ENCODE peak calls at places on chromosomes 11 and 22, in six cellular contexts. One of them, this sample, is unnamed.

GRCh38 chr11:35145249-35145648 is 6.3 kb downstream of the CD44 start:
- DNase-seq in endothelial cell of umbilical vein: no peak
- DNase-seq in Peyer's patch: peak
- DNase-seq in spleen: no peak
- DNase-seq in breast epithelium: no peak
- DNase-seq in lower leg skin: no peak
- DNase-seq in this sample: no peak

GRCh38 chr11:128324531-128325141 is 262.7 kb downstream of the ETS1 start:
- DNase-seq in breast epithelium: no peak
- DNase-seq in endothelial cell of umbilical vein: no peak
- DNase-seq in Peyer's patch: peak
- DNase-seq in lower leg skin: no peak
- DNase-seq in spleen: peak
- DNase-seq in this sample: no peak

GRCh38 chr11:128310676-128311445 is 276.5 kb downstream of the ETS1 start:
- DNase-seq in spleen: no peak
- DNase-seq in Peyer's patch: no peak
- DNase-seq in breast epithelium: no peak
- DNase-seq in endothelial cell of umbilical vein: no peak
- DNase-seq in lower leg skin: no peak
- DNase-seq in this sample: no peak

GRCh38 chr11:119599864-119600593 is 129.0 kb downstream of the NECTIN1 start:
- DNase-seq in lower leg skin: no peak
- DNase-seq in endothelial cell of umbilical vein: no peak
- DNase-seq in spleen: no peak
- DNase-seq in Peyer's patch: no peak
- DNase-seq in breast epithelium: no peak
- DNase-seq in this sample: no peak

GRCh38 chr22:29269731-29270474 is 1.8 kb downstream of the EWSR1 start:
- DNase-seq in Peyer's patch: no peak
- DNase-seq in breast epithelium: no peak
- DNase-seq in endothelial cell of umbilical vein: peak
- DNase-seq in lower leg skin: peak
- DNase-seq in spleen: no peak
- DNase-seq in this sample: no peak

GRCh38 chr11:122099345-122100045 is 16.5 kb downstream of the BLID start:
- DNase-seq in Peyer's patch: no peak
- DNase-seq in breast epithelium: no peak
- DNase-seq in lower leg skin: no peak
- DNase-seq in endothelial cell of umbilical vein: peak
- DNase-seq in spleen: no peak
- DNase-seq in this sample: no peak

GRCh38 chr11:57363681-57364080 is 17.3 kb downstream of the PRG3 start:
- DNase-seq in Peyer's patch: no peak
- DNase-seq in spleen: no peak
- DNase-seq in endothelial cell of umbilical vein: no peak
- DNase-seq in breast epithelium: no peak
- DNase-seq in lower leg skin: no peak
- DNase-seq in this sample: no peak

GRCh38 chr11:28760676-28761390 is 652.6 kb downstream of the METTL15 start:
- DNase-seq in Peyer's patch: no peak
- DNase-seq in breast epithelium: no peak
- DNase-seq in lower leg skin: no peak
- DNase-seq in endothelial cell of umbilical vein: no peak
- DNase-seq in spleen: no peak
- DNase-seq in this sample: no peak

GRCh38 chr22:44665115-44665514 is 36.9 kb upstream of the PRR5 start:
- DNase-seq in Peyer's patch: no peak
- DNase-seq in spleen: no peak
- DNase-seq in endothelial cell of umbilical vein: no peak
- DNase-seq in breast epithelium: no peak
- DNase-seq in lower leg skin: no peak
- DNase-seq in this sample: no peak

GRCh38 chr11:126318642-126319373 is 14.9 kb downstream of the DCPS start:
- DNase-seq in breast epithelium: peak
- DNase-seq in Peyer's patch: no peak
- DNase-seq in spleen: no peak
- DNase-seq in endothelial cell of umbilical vein: no peak
- DNase-seq in lower leg skin: no peak
- DNase-seq in this sample: no peak

GRCh38 chr11:60127311-60127811 is 38.9 kb downstream of the MS4A2 start:
- DNase-seq in endothelial cell of umbilical vein: no peak
- DNase-seq in lower leg skin: no peak
- DNase-seq in spleen: no peak
- DNase-seq in breast epithelium: no peak
- DNase-seq in Peyer's patch: no peak
- DNase-seq in this sample: no peak

GRCh38 chr11:12694182-12694531 is 19.9 kb downstream of the TEAD1 start:
- DNase-seq in lower leg skin: no peak
- DNase-seq in spleen: no peak
- DNase-seq in breast epithelium: no peak
- DNase-seq in Peyer's patch: no peak
- DNase-seq in endothelial cell of umbilical vein: no peak
- DNase-seq in this sample: no peak

GRCh38 chr11:34637303-34637702 is 16.4 kb downstream of the EHF start:
- DNase-seq in Peyer's patch: no peak
- DNase-seq in endothelial cell of umbilical vein: no peak
- DNase-seq in spleen: no peak
- DNase-seq in breast epithelium: peak
- DNase-seq in lower leg skin: no peak
- DNase-seq in this sample: no peak

GRCh38 chr11:2436013-2436520 is 8.2 kb downstream of the TRPM5 start:
- DNase-seq in breast epithelium: no peak
- DNase-seq in Peyer's patch: no peak
- DNase-seq in endothelial cell of umbilical vein: no peak
- DNase-seq in lower leg skin: no peak
- DNase-seq in spleen: peak
- DNase-seq in this sample: no peak

GRCh38 chr11:416051-416756 is 1.4 kb upstream of the SIGIRR start:
- DNase-seq in endothelial cell of umbilical vein: no peak
- DNase-seq in spleen: no peak
- DNase-seq in Peyer's patch: peak
- DNase-seq in lower leg skin: no peak
- DNase-seq in breast epithelium: no peak
- DNase-seq in this sample: no peak

GRCh38 chr11:116791002-116791812 is 472 bp downstream of the APOA5 start:
- DNase-seq in breast epithelium: peak
- DNase-seq in spleen: peak
- DNase-seq in Peyer's patch: peak
- DNase-seq in endothelial cell of umbilical vein: peak
- DNase-seq in lower leg skin: peak
- DNase-seq in this sample: peak

GRCh38 chr22:42439021-42439420 is 6.8 kb upstream of the NFAM1 start:
- DNase-seq in endothelial cell of umbilical vein: no peak
- DNase-seq in lower leg skin: no peak
- DNase-seq in Peyer's patch: no peak
- DNase-seq in breast epithelium: no peak
- DNase-seq in spleen: no peak
- DNase-seq in this sample: no peak

GRCh38 chr22:50672471-50673230 is at the start of gene SHANK3:
- DNase-seq in spleen: peak
- DNase-seq in breast epithelium: no peak
- DNase-seq in Peyer's patch: peak
- DNase-seq in lower leg skin: no peak
- DNase-seq in endothelial cell of umbilical vein: peak
- DNase-seq in this sample: no peak
- TF ChIP-seq POLR2A in spleen: peak
- TF ChIP-seq POLR2A in breast epithelium: no peak
- TF ChIP-seq POLR2A in Peyer's patch: peak
- TF ChIP-seq POLR2A in lower leg skin: no peak
- TF ChIP-seq POLR2A in endothelial cell of umbilical vein: peak
- TF ChIP-seq POLR2A in this sample: no peak

GRCh38 chr22:23216331-23217170 is 36.2 kb downstream of the BCR start:
- DNase-seq in Peyer's patch: no peak
- DNase-seq in spleen: peak
- DNase-seq in breast epithelium: no peak
- DNase-seq in endothelial cell of umbilical vein: no peak
- DNase-seq in lower leg skin: no peak
- DNase-seq in this sample: no peak
- TF ChIP-seq POLR2A in Peyer's patch: no peak
- TF ChIP-seq POLR2A in spleen: no peak
- TF ChIP-seq POLR2A in breast epithelium: no peak
- TF ChIP-seq POLR2A in endothelial cell of umbilical vein: no peak
- TF ChIP-seq POLR2A in lower leg skin: no peak
- TF ChIP-seq POLR2A in this sample: no peak

DNA sequence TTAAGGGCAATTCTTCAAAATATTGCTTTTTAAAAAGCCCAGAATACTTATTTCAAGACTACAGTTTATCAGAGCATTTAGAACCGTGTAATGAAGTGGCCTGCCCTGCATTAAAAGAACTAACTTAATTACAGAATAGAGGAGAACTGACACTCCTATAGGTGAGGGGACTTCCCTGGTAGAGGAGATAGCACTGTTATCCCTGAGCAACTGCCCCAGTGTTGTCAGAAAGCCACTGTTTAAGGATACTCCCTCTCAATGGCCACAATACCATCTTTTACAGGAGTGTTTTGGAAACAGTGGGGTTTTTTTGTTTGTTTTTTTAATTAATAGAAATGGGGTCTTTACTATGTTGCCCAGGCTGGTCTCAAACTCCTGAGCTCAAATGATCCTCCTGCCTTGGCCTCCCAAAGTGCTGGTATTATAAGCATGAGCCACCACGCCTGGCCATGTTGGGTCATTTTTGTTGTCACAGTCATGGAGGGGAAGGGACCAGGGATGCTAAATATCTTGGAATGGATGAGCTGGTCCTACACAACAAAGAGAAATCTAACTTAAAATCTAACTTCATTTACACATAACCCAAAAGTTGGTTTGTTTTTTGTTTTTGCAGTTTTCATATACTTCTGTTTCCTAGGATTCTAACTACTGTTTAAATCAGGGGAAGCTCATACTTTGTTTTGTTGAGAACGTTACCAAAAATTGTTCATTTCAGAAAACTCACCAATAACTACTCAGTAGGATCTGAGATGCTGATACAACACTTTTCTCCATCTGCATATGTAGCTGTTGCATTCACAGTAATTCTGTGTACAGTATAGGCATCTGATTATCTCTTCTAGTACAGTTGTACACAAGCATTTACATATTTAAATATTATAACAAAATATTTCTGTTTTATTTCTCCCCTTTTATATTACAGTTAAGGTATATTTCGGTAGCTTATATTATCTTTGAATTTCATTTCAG is 8.1 kb downstream of the RPL27A start:
- DNase-seq in endothelial cell of umbilical vein: no peak
- DNase-seq in Peyer's patch: no peak
- DNase-seq in spleen: no peak
- DNase-seq in lower leg skin: peak
- DNase-seq in breast epithelium: peak
- DNase-seq in this sample: no peak
- TF ChIP-seq POLR2A in endothelial cell of umbilical vein: no peak
- TF ChIP-seq POLR2A in Peyer's patch: no peak
- TF ChIP-seq POLR2A in spleen: no peak
- TF ChIP-seq POLR2A in lower leg skin: no peak
- TF ChIP-seq POLR2A in breast epithelium: no peak
- TF ChIP-seq POLR2A in this sample: no peak

DNA sequence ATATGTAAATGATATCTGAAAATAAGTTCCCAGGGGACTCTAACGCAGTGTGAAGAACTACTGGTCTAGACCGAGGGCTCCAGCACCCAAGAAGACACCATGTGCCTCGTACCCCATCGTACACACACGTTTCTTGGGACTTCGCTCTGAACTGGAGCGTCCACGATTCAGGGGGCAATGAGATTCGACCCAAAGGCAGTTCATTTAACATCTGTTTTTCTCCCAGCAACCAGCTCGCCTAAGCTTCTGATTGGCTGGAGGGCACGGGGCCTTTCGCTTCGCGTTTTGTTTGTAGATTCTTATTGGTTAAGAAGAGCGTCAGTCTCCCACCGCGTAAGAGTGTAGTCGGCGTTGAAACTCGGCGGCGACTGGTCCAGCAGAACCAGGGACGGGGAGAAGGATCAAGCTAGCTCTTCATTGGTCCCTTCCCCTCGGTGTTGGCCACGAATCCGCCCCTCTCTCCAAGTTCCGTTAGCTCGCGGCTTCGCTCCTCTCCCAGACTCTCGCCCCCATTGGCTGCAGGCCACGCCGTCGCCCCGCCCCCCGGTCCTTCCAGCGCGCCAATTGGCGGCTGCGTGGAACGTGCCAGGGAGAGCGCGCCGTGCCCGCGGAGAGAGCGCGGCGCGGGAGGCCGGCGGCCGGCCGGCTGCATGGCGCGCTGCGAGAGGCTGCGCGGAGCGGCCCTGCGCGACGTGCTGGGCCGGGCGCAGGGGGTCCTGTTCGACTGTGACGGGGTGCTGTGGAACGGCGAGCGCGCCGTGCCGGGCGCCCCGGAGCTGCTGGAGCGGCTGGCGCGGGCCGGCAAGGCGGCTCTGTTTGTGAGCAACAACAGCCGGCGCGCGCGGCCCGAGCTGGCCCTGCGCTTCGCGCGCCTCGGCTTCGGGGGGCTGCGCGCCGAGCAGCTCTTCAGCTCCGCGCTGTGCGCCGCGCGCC is at the start of gene PDXP:
- DNase-seq in endothelial cell of umbilical vein: peak
- DNase-seq in breast epithelium: peak
- DNase-seq in spleen: peak
- DNase-seq in lower leg skin: peak
- DNase-seq in Peyer's patch: peak
- DNase-seq in this sample: peak
- TF ChIP-seq POLR2A in endothelial cell of umbilical vein: peak
- TF ChIP-seq POLR2A in breast epithelium: no peak
- TF ChIP-seq POLR2A in spleen: no peak
- TF ChIP-seq POLR2A in lower leg skin: no peak
- TF ChIP-seq POLR2A in Peyer's patch: peak
- TF ChIP-seq POLR2A in this sample: peak